ENCODE peak calls at places on chromosomes 4 and X, in four cellular contexts. One of them, this sample, is unnamed.

GRCh38 chr4:156686120-156686519 is 285.5 kb downstream of the PDGFC start:
- DNase-seq in H1: no peak
- DNase-seq in IMR-90: peak; percentile 93
- DNase-seq in H9: no peak
- DNase-seq in this sample: no peak

GRCh38 chr4:8537041-8537461 is 43.1 kb upstream of the GPR78 start:
- DNase-seq in H1: no peak
- DNase-seq in H9: no peak
- DNase-seq in IMR-90: peak; percentile 90
- DNase-seq in this sample: no peak

GRCh38 chr4:61373901-61374611 is 173.9 kb downstream of the ADGRL3 start:
- DNase-seq in H9: no peak
- DNase-seq in IMR-90: peak; percentile 7
- DNase-seq in H1: no peak
- DNase-seq in this sample: no peak

GRCh38 chr4:89491731-89492235 is 184.2 kb upstream of the GPRIN3 start:
- DNase-seq in H9: no peak
- DNase-seq in IMR-90: no peak
- DNase-seq in H1: no peak
- DNase-seq in this sample: no peak

GRCh38 chrX:133434197-133434820 is 19.0 kb upstream of the GPC4 start:
- DNase-seq in IMR-90: no peak
- DNase-seq in H1: no peak
- DNase-seq in H9: no peak
- DNase-seq in this sample: no peak

GRCh38 chrX:71487814-71488213 is 45.1 kb upstream of the OGT start:
- DNase-seq in IMR-90: no peak
- DNase-seq in H9: no peak
- DNase-seq in H1: no peak
- DNase-seq in this sample: no peak

GRCh38 chrX:118665204-118665603 is 62.2 kb upstream of the IL13RA1 start:
- DNase-seq in IMR-90: no peak
- DNase-seq in H9: no peak
- DNase-seq in H1: no peak
- DNase-seq in this sample: no peak

GRCh38 chr4:6281436-6282144 is 11.9 kb downstream of the WFS1 start:
- DNase-seq in H9: no peak
- DNase-seq in H1: no peak
- DNase-seq in IMR-90: no peak
- DNase-seq in this sample: no peak

GRCh38 chr4:42654606-42655005 is 2.3 kb downstream of the ATP8A1 start:
- DNase-seq in H1: no peak
- DNase-seq in IMR-90: peak; percentile 50
- DNase-seq in H9: no peak
- DNase-seq in this sample: peak; percentile 28

GRCh38 chr4:31366041-31366440 is 645.9 kb downstream of the PCDH7 start:
- DNase-seq in H9: no peak
- DNase-seq in H1: no peak
- DNase-seq in IMR-90: peak; percentile 30
- DNase-seq in this sample: peak; percentile 8

GRCh38 chr4:120517966-120518365 is 404.6 kb downstream of the PRDM5 start:
- DNase-seq in IMR-90: peak; percentile 86
- DNase-seq in H1: no peak
- DNase-seq in H9: peak; percentile 34
- DNase-seq in this sample: peak; percentile 65

GRCh38 chr4:92234393-92235176 is 69.2 kb upstream of the GRID2 start:
- DNase-seq in H9: no peak
- DNase-seq in H1: no peak
- DNase-seq in IMR-90: peak; percentile 100
- DNase-seq in this sample: no peak

GRCh38 chr4:108350332-108350731 is 181.6 kb upstream of the LEF1 start:
- DNase-seq in IMR-90: no peak
- DNase-seq in H1: no peak
- DNase-seq in H9: no peak
- DNase-seq in this sample: peak; percentile 75

GRCh38 chr4:108356209-108356535 is 187.4 kb upstream of the LEF1 start:
- DNase-seq in IMR-90: no peak
- DNase-seq in H1: no peak
- DNase-seq in H9: no peak
- DNase-seq in this sample: no peak

GRCh38 chr4:108351806-108352205 is 183.1 kb upstream of the LEF1 start:
- DNase-seq in H1: no peak
- DNase-seq in IMR-90: no peak
- DNase-seq in H9: no peak
- DNase-seq in this sample: no peak

GRCh38 chr4:108355523-108356208 is 186.9 kb upstream of the LEF1 start:
- DNase-seq in H9: no peak
- DNase-seq in IMR-90: no peak
- DNase-seq in H1: no peak
- DNase-seq in this sample: no peak

DNA sequence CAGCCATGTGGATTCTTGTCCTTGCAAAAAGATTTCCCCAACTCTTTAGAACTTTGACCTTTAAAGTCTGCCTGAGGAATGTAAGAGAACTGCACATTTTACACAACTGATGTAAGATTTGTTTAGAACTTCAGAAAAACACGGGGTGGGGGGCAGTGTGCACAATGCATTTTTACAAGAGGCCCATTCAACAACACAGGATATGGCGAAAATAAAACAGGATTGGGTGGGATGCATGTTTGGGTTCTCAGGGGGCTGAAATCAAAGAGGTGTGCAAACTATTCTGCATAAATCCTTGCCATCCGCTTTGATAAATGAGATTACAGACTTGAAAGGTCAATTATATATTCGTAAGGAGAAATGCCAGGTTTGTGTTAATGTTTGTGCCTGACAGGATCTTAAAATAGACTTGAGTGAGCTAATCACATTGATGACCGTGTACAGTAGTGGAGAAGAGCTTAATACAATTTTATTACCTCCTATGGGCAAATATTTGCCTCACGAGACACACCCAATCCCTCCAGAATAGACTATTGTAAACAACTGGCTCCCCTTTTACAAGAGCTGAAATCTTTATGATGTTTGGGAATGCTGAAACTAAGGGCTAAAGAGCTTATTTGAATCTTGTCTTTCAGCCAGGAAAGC is 184.1 kb upstream of the LEF1 start:
- DNase-seq in H1: no peak
- DNase-seq in IMR-90: no peak
- DNase-seq in H9: no peak
- DNase-seq in this sample: no peak
- H3K56ac ChIP-seq in H1: no peak overlapping the region
- H3K56ac ChIP-seq in IMR-90: no peak overlapping the region
- H3K56ac ChIP-seq in H9: no peak overlapping the region
- H3K56ac ChIP-seq in this sample: no peak overlapping the region

GRCh38 chrX:74529311-74529710 is 85.1 kb downstream of the RLIM start:
- DNase-seq in H1: no peak
- DNase-seq in IMR-90: no peak
- DNase-seq in H9: no peak
- DNase-seq in this sample: no peak
- H3K56ac ChIP-seq in H1: no peak overlapping the region
- H3K56ac ChIP-seq in IMR-90: no peak overlapping the region
- H3K56ac ChIP-seq in H9: no peak overlapping the region
- H3K56ac ChIP-seq in this sample: no peak overlapping the region

DNA sequence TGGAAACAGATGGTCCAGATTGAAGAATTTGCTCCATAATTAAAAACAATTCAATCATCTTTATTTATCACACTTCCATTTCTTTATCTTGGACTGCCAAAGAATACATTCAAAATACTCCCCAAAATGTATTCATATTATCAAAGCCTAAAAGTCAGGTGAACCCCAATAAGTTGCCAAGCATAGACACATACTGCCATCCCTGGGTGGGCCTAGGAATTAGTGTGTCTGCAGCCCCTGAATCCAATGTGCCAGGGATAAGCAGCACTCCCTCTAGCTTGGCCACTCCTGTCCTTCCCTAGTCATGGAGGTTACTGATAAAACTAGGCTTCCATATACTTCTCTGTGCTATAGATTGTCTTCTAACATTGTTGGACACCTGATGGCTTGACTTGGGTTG is 199.9 kb downstream of the TENM3 start:
- DNase-seq in H1: no peak
- DNase-seq in H9: no peak
- DNase-seq in IMR-90: no peak
- DNase-seq in this sample: no peak
- H3K56ac ChIP-seq in H1: no peak overlapping the region
- H3K56ac ChIP-seq in H9: no peak overlapping the region
- H3K56ac ChIP-seq in IMR-90: no peak overlapping the region
- H3K56ac ChIP-seq in this sample: no peak overlapping the region

DNA sequence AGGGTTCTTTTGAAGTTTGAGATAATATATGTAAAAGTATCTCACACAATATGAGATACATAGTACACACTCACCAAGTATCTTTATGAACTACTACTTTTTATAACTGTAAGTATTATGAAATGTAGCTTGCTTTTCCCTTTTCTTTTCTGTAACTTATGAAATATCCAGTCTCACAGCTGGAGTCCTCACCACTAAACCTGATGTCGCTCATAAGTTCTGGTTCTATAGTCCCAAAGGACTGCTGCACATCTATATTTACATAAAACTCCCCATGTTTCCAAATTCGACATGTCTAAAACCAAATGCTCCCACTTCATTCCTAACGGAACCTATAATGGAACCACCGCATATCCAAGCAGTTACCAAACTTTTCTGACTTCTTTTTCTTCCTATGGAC is 186.5 kb upstream of the SLC7A11 start:
- DNase-seq in H9: no peak
- DNase-seq in IMR-90: no peak
- DNase-seq in H1: no peak
- DNase-seq in this sample: no peak
- H3K56ac ChIP-seq in H9: no peak overlapping the region
- H3K56ac ChIP-seq in IMR-90: no peak overlapping the region
- H3K56ac ChIP-seq in H1: no peak overlapping the region
- H3K56ac ChIP-seq in this sample: no peak overlapping the region

DNA sequence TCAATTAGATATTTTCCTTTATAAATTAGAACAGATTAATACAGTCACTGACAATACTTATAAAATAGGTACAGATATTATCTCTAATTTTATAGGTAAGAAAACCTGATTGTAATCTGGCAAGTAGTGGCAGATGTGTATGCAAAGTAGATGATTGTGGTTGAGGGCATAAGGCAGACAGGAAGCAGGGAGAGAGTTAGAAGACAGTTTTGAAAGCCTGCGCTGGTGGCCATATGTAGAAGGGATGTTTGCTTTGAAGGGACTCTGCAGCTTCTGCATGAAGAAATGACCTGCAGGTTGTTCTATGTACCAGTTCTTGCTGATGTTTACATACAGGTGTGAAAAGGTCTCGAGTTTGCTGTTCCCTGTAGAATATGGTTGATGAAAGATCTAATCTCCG is 416.3 kb upstream of the SLIT2 start:
- DNase-seq in IMR-90: no peak
- DNase-seq in H9: no peak
- DNase-seq in H1: no peak
- DNase-seq in this sample: no peak
- H3K56ac ChIP-seq in IMR-90: no peak overlapping the region
- H3K56ac ChIP-seq in H9: no peak overlapping the region
- H3K56ac ChIP-seq in H1: no peak overlapping the region
- H3K56ac ChIP-seq in this sample: no peak overlapping the region